ENCODE peak calls at places on chromosomes 7 and 10, in eight cellular contexts. D is fibroblast of villous mesenchyme, I is esophagus squamous epithelium, C is cardiac muscle cell, R is ovary, Z is thoracic aorta, M is astrocyte of the spinal cord, T is epithelial cell of esophagus. L is an unnamed sample.

GRCh38 chr10:121106607-121107006 is 255.4 kb downstream of the WDR11 start:
- DNase-seq in I (no peak), T (no peak), R (no peak), M (no peak), Z (no peak), C (no peak), D (no peak), L (no peak)

GRCh38 chr7:30709549-30709948 is 27.3 kb upstream of the CRHR2 start:
- DNase-seq in R (no peak), C (peak), M (no peak), Z (no peak), D (no peak), I (no peak), T (no peak), L (no peak)

GRCh38 chr10:34539533-34540315 is 275.4 kb downstream of the PARD3 start:
- DNase-seq in D (peak), I (no peak), M (no peak), R (peak), Z (no peak), C (no peak), T (no peak), L (peak)

GRCh38 chr10:24552346-24553016 is 171.2 kb downstream of the ARHGAP21 start:
- DNase-seq in D (no peak), T (peak), I (no peak), C (no peak), Z (no peak), R (no peak), M (no peak), L (no peak)

GRCh38 chr10:61786728-61787127 is 114.8 kb upstream of the ARID5B start:
- DNase-seq in Z (no peak), T (peak), D (peak), C (no peak), M (peak), I (no peak), R (peak), L (peak)

GRCh38 chr10:33291053-33291592 is 43.3 kb downstream of the NRP1 start:
- DNase-seq in T (peak), I (no peak), D (peak), Z (no peak), R (no peak), C (no peak), M (peak), L (peak)

GRCh38 chr7:1127001-1127400 is 33.0 kb downstream of the ZFAND2A start:
- DNase-seq in D (no peak), I (no peak), M (no peak), C (no peak), R (peak), Z (no peak), T (no peak), L (no peak)

GRCh38 chr10:33822774-33823173 is 488.3 kb upstream of the NRP1 start:
- DNase-seq in R (no peak), T (no peak), M (no peak), C (no peak), Z (no peak), D (peak), I (no peak), L (no peak)

GRCh38 chr7:134886353-134887057 is 99.8 kb upstream of the AGBL3 start:
- DNase-seq in T (no peak), C (peak), I (no peak), M (peak), R (peak), Z (no peak), D (peak), L (peak)

GRCh38 chr7:138105216-138105615 is 29.0 kb downstream of the AKR1D1 start:
- DNase-seq in R (no peak), M (no peak), Z (no peak), T (peak), I (no peak), C (no peak), D (peak), L (no peak)
- H3K4me3 ChIP-seq in R (no peak), M (no peak), Z (no peak), T (no peak), I (no peak), C (no peak), D (no peak), L (no peak)

DNA sequence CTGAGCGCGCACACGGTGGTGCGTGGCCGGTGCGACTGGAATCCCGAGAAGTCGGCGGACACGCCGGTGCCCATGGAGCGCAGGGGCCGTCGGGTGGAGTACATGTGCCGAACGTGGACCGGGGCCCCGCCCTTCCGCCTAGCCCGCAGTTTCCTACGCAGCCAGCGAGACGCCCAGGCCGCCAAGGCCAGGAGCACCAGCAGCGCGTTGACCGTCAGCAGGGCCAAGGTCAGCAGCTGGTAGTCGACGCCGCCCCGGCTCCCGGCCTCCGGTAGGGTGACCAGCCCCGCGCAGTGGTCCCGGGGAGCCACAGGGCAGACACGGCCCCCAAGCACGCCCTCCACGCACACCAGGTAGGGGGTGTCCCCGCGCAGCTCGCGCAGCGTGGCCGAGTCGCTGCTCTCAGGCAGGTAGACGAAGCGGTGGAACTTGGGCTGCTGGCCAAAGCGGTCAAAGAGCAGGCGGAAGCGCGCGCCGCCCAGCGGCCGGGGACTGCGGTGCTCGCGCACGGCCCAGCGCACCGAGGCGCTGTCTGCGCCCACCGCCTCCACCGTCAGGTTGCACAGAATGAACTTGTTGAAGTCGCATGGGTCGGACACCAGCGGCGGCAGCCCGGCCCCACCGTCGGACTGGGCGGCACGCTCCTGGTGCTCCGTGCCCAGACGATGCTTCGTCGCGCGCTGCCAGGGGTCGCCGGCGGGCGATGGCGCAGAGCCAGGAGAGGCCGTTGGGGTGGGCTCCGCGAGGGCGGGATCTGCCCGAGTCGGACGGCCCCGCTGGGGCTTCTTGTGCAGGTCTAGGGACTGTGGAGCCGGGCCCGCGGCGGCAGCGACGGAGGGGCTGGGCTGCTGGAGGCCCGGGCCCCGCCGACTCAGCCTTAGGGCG is 2.2 kb downstream of the TRIL start:
- DNase-seq in I (no peak), C (peak), D (peak), Z (no peak), M (peak), R (peak), T (peak), L (peak)
- TF ChIP-seq CTCF in I (peak), C (peak), D (peak), Z (peak), M (peak), R (peak), T (peak), L (no peak)

DNA sequence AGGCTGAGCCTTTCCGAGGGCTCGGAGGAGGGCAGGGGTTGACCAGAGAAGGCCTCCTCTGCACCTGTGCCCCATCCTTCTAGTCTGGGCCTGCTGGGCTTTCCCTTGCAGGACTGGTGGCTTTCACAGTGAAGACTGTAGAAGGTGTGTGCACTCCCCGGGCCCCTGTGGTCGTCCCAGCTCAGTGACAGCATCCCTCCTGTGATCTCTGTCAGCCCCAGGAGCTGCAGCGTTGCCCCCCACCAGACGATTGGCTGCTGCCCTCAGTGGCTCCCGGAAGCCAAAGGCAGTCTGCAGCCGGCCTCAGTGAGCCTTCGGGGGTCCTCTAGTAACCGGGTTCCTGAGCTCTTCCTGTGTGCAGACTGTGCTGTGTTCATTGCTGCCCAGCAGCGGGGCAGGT is 69.4 kb upstream of the EN2 start:
- DNase-seq in I (no peak), T (no peak), C (no peak), D (no peak), R (no peak), M (no peak), Z (no peak), L (no peak)
- H3K4me3 ChIP-seq in I (no peak), T (no peak), C (no peak), D (no peak), R (no peak), M (no peak), Z (no peak), L (no peak)

GRCh38 chr7:110964770-110965169 is 126.2 kb upstream of the LRRN3 start:
- DNase-seq in T (no peak), C (no peak), M (no peak), I (no peak), D (no peak), Z (no peak), R (no peak), L (no peak)

GRCh38 chr7:110962374-110962773 is 128.6 kb upstream of the LRRN3 start:
- DNase-seq in D (no peak), T (no peak), I (no peak), M (no peak), R (no peak), Z (no peak), C (no peak), L (peak)

GRCh38 chr7:110960811-110961210 is 130.1 kb upstream of the LRRN3 start:
- DNase-seq in Z (no peak), R (no peak), C (no peak), I (no peak), M (peak), D (no peak), T (no peak), L (no peak)

GRCh38 chr7:110962826-110963225 is 128.1 kb upstream of the LRRN3 start:
- DNase-seq in Z (no peak), R (no peak), I (no peak), M (no peak), D (no peak), T (no peak), C (no peak), L (no peak)
- TF ChIP-seq CTCF in Z (no peak), R (no peak), I (no peak), M (no peak), D (no peak), T (no peak), C (no peak), L (no peak)

GRCh38 chr10:99779335-99779734 is 3.1 kb upstream of the ABCC2 start:
- DNase-seq in T (peak), D (peak), C (peak), R (no peak), I (no peak), Z (no peak), M (peak), L (peak)
- H3K4me3 ChIP-seq in T (no peak), D (peak), C (no peak), R (no peak), I (peak), Z (no peak), M (peak), L (peak)

GRCh38 chr10:42883993-42884983 is 101.7 kb downstream of the BMS1 start:
- DNase-seq in C (no peak), I (no peak), Z (no peak), T (no peak), R (no peak), D (no peak), M (no peak), L (no peak)
- TF ChIP-seq CTCF in C (no peak), I (no peak), Z (no peak), T (no peak), R (no peak), D (no peak), M (no peak), L (no peak)

L was measured in fibroblast of mammary gland.